ENCODE peak calls at places on chromosomes 16 and 17, in six cellular contexts. F is activated CD4-positive, CD25-positive, alpha-beta regulatory T cell; X is cerebellar nuclear complex; Z is CD4-positive, alpha-beta T cell; T is GM23248; H is left kidney. A is an unnamed sample.

GRCh38 chr17:55567240-55568216 is 56.3 kb upstream of the SMIM36 start:
- DNase-seq in H (peak; percentile 87), T (no peak), Z (no peak), F (no peak), X (no peak), A (peak; percentile 55)

GRCh38 chr17:30450125-30451027 is 26.8 kb upstream of the GOSR1 start:
- DNase-seq in Z (no peak), T (peak; percentile 20), F (no peak), H (no peak), X (no peak), A (peak; percentile 57)

GRCh38 chr17:79821331-79822095 is 17.7 kb downstream of the CBX4 start:
- DNase-seq in H (no peak), T (no peak), F (no peak), X (no peak), Z (no peak), A (no peak)

GRCh38 chr17:82361885-82362633 is 3.0 kb downstream of the TEX19 start:
- DNase-seq in X (no peak), F (no peak), T (no peak), H (no peak), Z (no peak), A (no peak)

GRCh38 chr17:74017461-74017860 is 186.0 kb upstream of the RPL38 start:
- DNase-seq in X (no peak), Z (no peak), H (no peak), T (no peak), F (no peak), A (no peak)

GRCh38 chr17:75024686-75025397 is 12.4 kb downstream of the MRPL58 start:
- DNase-seq in F (no peak), H (no peak), X (no peak), T (no peak), Z (peak; percentile 17), A (no peak)

GRCh38 chr16:88404769-88405168 is 22.0 kb downstream of the ZNF469 start:
- DNase-seq in H (no peak), X (no peak), F (no peak), Z (no peak), T (no peak), A (no peak)

GRCh38 chr17:8310601-8311123 is 621 bp downstream of the ARHGEF15 start:
- DNase-seq in T (no peak), Z (no peak), F (no peak), H (no peak), X (no peak), A (no peak)

GRCh38 chr16:71626018-71626857 is at the start of gene MARVELD3:
- DNase-seq in F (no peak), X (no peak), Z (peak; percentile 19), T (peak; percentile 14), H (peak; percentile 79), A (peak; percentile 87)